ENCODE peak calls at places on chromosomes 4 and X, in ten cellular contexts. L is hepatocyte; B is fibroblast of lung; Y is K562; Q is CD8-positive, alpha-beta memory T cell; K is sigmoid colon; E is spleen; Z is transverse colon; I is pancreas; G is adrenal gland. O is an unnamed sample. For H3K4me1, the result is how much of the 10 kb centered on the place peaks cover.

GRCh38 chrX:101411984-101412383 is 4.0 kb downstream of the HNRNPH2 start:
- DNase-seq in L (no peak), B (no peak), Y (no peak), Q (no peak), K (no peak), E (no peak), Z (no peak), I (no peak), G (no peak), O (no peak)

GRCh38 chrX:126376465-126376864 is 176.1 kb downstream of the DCAF12L1 start:
- DNase-seq in L (no peak), B (no peak), Y (no peak), Q (no peak), K (no peak), E (no peak), Z (no peak), I (no peak), G (no peak), O (peak)

GRCh38 chr4:43277003-43277402 is 384.5 kb downstream of the GRXCR1 start:
- DNase-seq in L (no peak), B (peak), Y (no peak), Q (no peak), K (no peak), E (no peak), Z (no peak), I (no peak), G (no peak), O (no peak)

GRCh38 chrX:106415276-106415895 is 196.4 kb upstream of the RADX start:
- DNase-seq in L (peak), B (peak), Y (peak), Q (peak), K (no peak), E (no peak), Z (no peak), I (no peak), G (no peak), O (peak)

GRCh38 chr4:1375051-1375721 is 28.2 kb downstream of the UVSSA start:
- DNase-seq in L (no peak), B (no peak), Y (no peak), Q (no peak), K (peak), E (peak), Z (no peak), I (peak), G (no peak), O (no peak)

GRCh38 chrX:150165776-150166610 is 197.1 kb upstream of the MAMLD1 start:
- DNase-seq in L (no peak), B (peak), Y (no peak), Q (no peak), K (no peak), E (no peak), Z (no peak), I (no peak), G (no peak), O (no peak)

GRCh38 chr4:16264798-16265197 is 38.5 kb upstream of the TAPT1 start:
- DNase-seq in L (peak), B (peak), Y (peak), Q (peak), K (no peak), E (no peak), Z (no peak), I (no peak), G (no peak), O (no peak)

GRCh38 chr4:138910201-138910913 is 105.2 kb upstream of the NOCT start:
- DNase-seq in L (no peak), B (peak), Y (no peak), Q (no peak), K (no peak), E (no peak), Z (no peak), I (no peak), G (no peak), O (peak)

GRCh38 chr4:85968945-85969830 is 390.7 kb downstream of the MAPK10 start:
- DNase-seq in L (peak), B (peak), Y (peak), Q (no peak), K (no peak), E (no peak), Z (no peak), I (no peak), G (no peak), O (peak)

GRCh38 chr4:75708218-75708691 is 16.1 kb upstream of the USO1 start:
- DNase-seq in L (peak), B (no peak), Y (no peak), Q (peak), K (no peak), E (no peak), Z (peak), I (no peak), G (no peak), O (no peak)

GRCh38 chr4:95048296-95048695 is 290.5 kb downstream of the BMPR1B start:
- DNase-seq in L (no peak), B (peak), Y (no peak), Q (no peak), K (no peak), E (no peak), Z (no peak), I (no peak), G (no peak), O (no peak)

GRCh38 chr4:5993876-5994811 is 24.1 kb downstream of the C4orf50 start:
- DNase-seq in L (no peak), B (no peak), Y (no peak), Q (no peak), K (peak), E (no peak), Z (no peak), I (no peak), G (no peak), O (no peak)

GRCh38 chr4:110275871-110276270 is 77.5 kb upstream of the ELOVL6 start:
- DNase-seq in L (no peak), B (peak), Y (no peak), Q (no peak), K (no peak), E (no peak), Z (no peak), I (no peak), G (no peak), O (no peak)

GRCh38 chr4:8618961-8619720 is 26.6 kb downstream of the CPZ start:
- DNase-seq in L (no peak), B (no peak), Y (no peak), Q (no peak), K (peak), E (no peak), Z (no peak), I (peak), G (no peak), O (no peak)

GRCh38 chr4:152340818-152341217 is 195.1 kb downstream of the FBXW7 start:
- DNase-seq in L (no peak), B (no peak), Y (no peak), Q (no peak), K (no peak), E (no peak), Z (no peak), I (no peak), G (no peak), O (no peak)

GRCh38 chr4:35500812-35501211 is 743.5 kb downstream of the ARAP2 start:
- DNase-seq in L (no peak), B (no peak), Y (no peak), Q (no peak), K (no peak), E (no peak), Z (no peak), I (no peak), G (no peak), O (no peak)

GRCh38 chr4:5696341-5696740 is 12.0 kb downstream of the EVC2 start:
- DNase-seq in L (no peak), B (no peak), Y (no peak), Q (no peak), K (peak), E (no peak), Z (no peak), I (no peak), G (no peak), O (no peak)

GRCh38 chrX:68511255-68511654 is 12.4 kb downstream of the YIPF6 start:
- DNase-seq in L (peak), B (peak), Y (peak), Q (peak), K (no peak), E (no peak), Z (peak), I (no peak), G (no peak), O (peak)

DNA sequence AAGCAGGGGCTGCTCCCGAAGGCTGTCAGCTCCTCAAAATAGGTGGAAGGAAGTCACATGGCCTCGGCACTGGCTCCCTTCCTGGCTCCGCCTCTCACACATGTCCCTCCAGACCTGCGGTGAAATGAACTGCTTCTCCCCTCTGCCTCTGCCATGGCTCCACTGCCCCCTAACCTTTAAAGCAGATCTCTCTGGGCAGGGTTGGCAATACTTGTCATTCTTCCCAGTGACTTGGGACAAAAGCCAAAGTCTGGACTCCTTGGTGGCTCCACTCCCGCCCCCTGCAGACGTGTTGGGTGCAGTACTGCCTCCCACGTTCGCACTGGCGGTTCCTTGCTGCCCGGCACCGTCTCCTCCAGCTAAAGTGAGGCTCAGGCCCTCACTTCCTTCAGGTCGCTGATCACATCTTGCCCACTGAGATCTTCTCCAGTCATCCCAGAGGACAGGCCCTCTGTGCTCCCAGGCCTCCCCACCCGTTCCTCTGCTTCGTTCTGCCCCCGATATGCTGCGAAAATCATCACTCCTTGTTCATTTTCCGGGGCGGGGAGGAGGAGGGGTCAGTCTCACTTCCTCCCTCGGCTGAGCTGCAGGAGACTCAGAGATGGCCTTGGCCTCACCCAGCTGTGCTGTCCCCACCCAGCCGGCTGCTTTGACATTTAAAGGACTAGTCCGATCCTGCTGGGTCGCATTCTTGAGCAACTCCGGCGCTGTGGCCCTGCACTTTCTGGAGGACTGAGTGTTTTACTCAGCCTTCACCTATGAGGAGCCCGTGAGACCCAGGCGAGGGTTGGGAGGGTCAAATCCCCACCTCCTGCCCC is 97.4 kb downstream of the PHKA2 start:
- DNase-seq in L (peak), B (peak), Y (peak), Q (peak), K (peak), E (peak), Z (peak), I (peak), G (peak), O (peak)
- H3K27ac ChIP-seq in L (peak), B (no peak), Y (no peak), Q (peak), K (peak), E (peak), Z (peak), I (no peak), G (peak), O (peak)

GRCh38 chr4:30770049-30770549 is 49.9 kb downstream of the PCDH7 start:
- DNase-seq in L (no peak), B (peak), Y (no peak), Q (no peak), K (no peak), E (no peak), Z (no peak), I (no peak), G (no peak), O (peak)

GRCh38 chr4:30767147-30767546 is 47.0 kb downstream of the PCDH7 start:
- DNase-seq in L (no peak), B (no peak), Y (no peak), Q (no peak), K (no peak), E (no peak), Z (no peak), I (no peak), G (no peak), O (no peak)

GRCh38 chr4:30768278-30768677 is 48.1 kb downstream of the PCDH7 start:
- DNase-seq in L (no peak), B (no peak), Y (no peak), Q (no peak), K (no peak), E (no peak), Z (no peak), I (no peak), G (no peak), O (no peak)

GRCh38 chr4:30765022-30765421 is 44.9 kb downstream of the PCDH7 start:
- DNase-seq in L (no peak), B (no peak), Y (no peak), Q (no peak), K (no peak), E (no peak), Z (no peak), I (no peak), G (no peak), O (no peak)

DNA sequence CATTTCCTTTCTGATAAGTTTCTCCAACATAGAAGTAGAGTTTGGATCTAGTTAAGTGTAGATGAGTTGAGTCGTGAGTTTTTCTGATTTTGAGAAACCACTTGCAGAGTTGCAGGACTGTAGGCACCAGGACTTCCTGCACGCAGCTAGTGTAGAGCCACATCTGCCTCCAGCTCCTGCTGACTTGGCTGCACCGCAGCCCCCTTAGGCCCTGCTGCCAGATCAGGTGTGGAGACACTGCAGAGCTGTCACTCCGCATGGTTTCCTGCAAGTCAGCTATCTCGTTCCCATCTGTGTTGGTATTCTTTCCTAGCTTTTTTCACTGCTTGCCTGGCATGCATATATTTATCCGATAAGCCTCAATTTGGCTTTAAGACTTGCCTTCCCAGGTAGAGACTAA is 48.9 kb downstream of the PCDH7 start:
- DNase-seq in L (no peak), B (no peak), Y (no peak), Q (no peak), K (no peak), E (peak), Z (no peak), I (no peak), G (no peak), O (no peak)
- H3K4me1 ChIP-seq in L (under half), B (under half), Y (under half), Q (under half), K (under half), E (under half), Z (under half), I (under half), G (under half), O (under half)

DNA sequence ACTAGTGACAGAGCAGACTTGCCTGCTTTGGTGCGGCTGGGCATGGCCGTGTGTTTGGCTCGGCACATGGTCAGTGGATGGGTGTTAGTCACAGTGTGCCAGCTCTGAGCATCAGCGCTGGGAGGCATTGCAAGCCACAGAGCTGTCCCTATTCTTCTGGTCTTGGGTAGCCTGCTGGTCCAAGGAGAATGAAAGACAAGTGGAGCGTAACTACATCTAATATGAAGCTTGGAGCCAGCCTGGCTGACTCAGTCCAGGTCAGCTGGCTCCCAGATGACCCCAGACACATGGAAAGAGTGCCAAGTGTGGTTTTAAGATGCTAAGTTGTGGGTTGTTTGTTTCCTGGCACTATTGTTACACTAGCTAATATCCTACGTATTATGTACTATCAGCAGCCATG is 632.1 kb upstream of the ZFP42 start:
- DNase-seq in L (no peak), B (peak), Y (no peak), Q (no peak), K (no peak), E (no peak), Z (no peak), I (no peak), G (no peak), O (no peak)
- H3K27ac ChIP-seq in L (no peak), B (no peak), Y (no peak), Q (no peak), K (no peak), E (no peak), Z (no peak), I (no peak), G (no peak), O (no peak)

DNA sequence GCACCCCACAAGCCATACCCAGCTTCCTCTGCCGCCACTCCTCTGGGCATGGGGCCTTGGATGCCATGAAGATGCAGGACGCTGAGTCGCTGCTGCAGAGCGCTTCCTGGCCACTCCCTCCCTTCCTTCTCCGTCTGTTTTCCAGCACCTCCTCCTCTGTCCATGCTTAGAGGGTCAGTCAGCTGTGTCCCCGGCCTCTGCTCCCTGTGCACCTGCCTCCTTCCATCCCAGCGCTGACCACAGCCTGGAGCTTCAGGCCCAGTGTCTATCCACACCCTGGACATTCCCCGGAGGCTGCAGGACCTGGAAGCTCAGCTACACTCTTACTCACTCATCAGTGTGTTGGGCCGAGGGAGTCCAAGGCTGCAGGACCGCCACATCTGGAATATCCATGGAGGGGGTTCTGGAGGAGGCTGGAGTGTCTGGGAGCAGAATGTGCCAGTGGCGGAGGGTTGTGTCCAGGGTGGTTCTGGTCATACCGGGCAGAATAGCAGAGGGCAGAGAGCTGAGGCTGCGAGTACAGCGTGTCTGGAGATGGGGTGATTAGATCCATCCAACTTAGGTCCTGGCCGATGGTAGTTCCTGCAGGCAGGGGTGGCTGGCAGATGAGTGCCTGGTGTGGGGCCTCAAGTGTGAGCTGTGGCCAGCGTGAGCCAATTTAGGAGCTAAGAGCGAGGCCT is 58.6 kb upstream of the ADRA2C start:
- DNase-seq in L (no peak), B (no peak), Y (no peak), Q (no peak), K (no peak), E (peak), Z (no peak), I (peak), G (peak), O (peak)
- H3K4me1 ChIP-seq in L (under half), B (under half), Y (under half), Q (under half), K (under half), E (under half), Z (under half), I (under half), G (under half), O (under half)